ENCODE peak calls at places on chromosomes 12 and 14, in seven cellular contexts. J is HCT116, E is right atrium auricular region, H is ascending aorta, T is cardiac fibroblast, Q is left ventricle myocardium inferior, C is A549. A is an unnamed sample.
A peak's percentile ranks its signal among the peaks of the same experiment; 100 is the strongest.

GRCh38 chr12:42129595-42130204 is 15.0 kb downstream of the GXYLT1 start:
- DNase-seq in J (peak; percentile 61), E (no peak), H (no peak), T (peak; percentile 80), Q (no peak), C (peak; percentile 40), A (peak; percentile 56)

GRCh38 chr14:68291820-68292219 is 472.2 kb downstream of the RAD51B start:
- DNase-seq in J (peak; percentile 37), E (no peak), H (no peak), T (no peak), Q (no peak), C (no peak), A (no peak)

GRCh38 chr12:124411291-124411878 is 116.5 kb downstream of the RFLNA start:
- DNase-seq in J (no peak), E (peak; percentile 92), H (peak; percentile 87), T (peak; percentile 92), Q (no peak), C (no peak), A (no peak)

GRCh38 chr14:99381688-99382060 is 99.0 kb downstream of the SETD3 start:
- DNase-seq in J (no peak), E (no peak), H (no peak), T (no peak), Q (no peak), C (no peak), A (no peak)

GRCh38 chr14:93720981-93721483 is 67.3 kb downstream of the PRIMA1 start:
- DNase-seq in J (no peak), E (no peak), H (peak; percentile 53), T (no peak), Q (no peak), C (no peak), A (no peak)

GRCh38 chr12:29350080-29350479 is 30.9 kb downstream of the ERGIC2 start:
- DNase-seq in J (no peak), E (no peak), H (no peak), T (peak; percentile 70), Q (no peak), C (no peak), A (peak; percentile 1)

GRCh38 chr12:21252070-21252469 is 82.6 kb downstream of the SLCO1A2 start:
- DNase-seq in J (no peak), E (no peak), H (no peak), T (no peak), Q (no peak), C (no peak), A (no peak)

GRCh38 chr12:101940400-101940950 is 63.1 kb downstream of the DRAM1 start:
- DNase-seq in J (no peak), E (no peak), H (no peak), T (no peak), Q (no peak), C (no peak), A (no peak)

GRCh38 chr12:57106021-57106708 is 5.0 kb downstream of the STAT6 start:
- DNase-seq in J (no peak), E (no peak), H (peak; percentile 50), T (no peak), Q (no peak), C (no peak), A (no peak)

GRCh38 chr12:10027311-10028099 is 3.0 kb upstream of the CLEC9A start:
- DNase-seq in J (no peak), E (no peak), H (no peak), T (no peak), Q (no peak), C (no peak), A (peak; percentile 5)

GRCh38 chr14:46691819-46692218 is 40.2 kb upstream of the RPL10L start:
- DNase-seq in J (no peak), E (no peak), H (no peak), T (no peak), Q (no peak), C (no peak), A (no peak)

GRCh38 chr14:104214411-104214810 is 76.0 kb downstream of the KIF26A start:
- DNase-seq in J (no peak), E (no peak), H (no peak), T (no peak), Q (no peak), C (no peak), A (no peak)

GRCh38 chr12:61916856-61917255 is 343.3 kb upstream of the USP15 start:
- DNase-seq in J (no peak), E (no peak), H (no peak), T (no peak), Q (no peak), C (no peak), A (no peak)

GRCh38 chr14:92724516-92725340 is 23.7 kb downstream of the LGMN start:
- DNase-seq in J (no peak), E (peak; percentile 77), H (no peak), T (peak; percentile 45), Q (peak; percentile 45), C (no peak), A (no peak)

GRCh38 chr14:72884386-72884785 is 9.5 kb downstream of the DPF3 start:
- DNase-seq in J (no peak), E (no peak), H (no peak), T (no peak), Q (no peak), C (no peak), A (no peak)

GRCh38 chr12:26369588-26369987 is 174.2 kb downstream of the SSPN start:
- DNase-seq in J (no peak), E (no peak), H (no peak), T (peak; percentile 72), Q (no peak), C (peak; percentile 24), A (peak; percentile 50)

GRCh38 chr12:122473543-122474323 is 27.0 kb downstream of the ZCCHC8 start:
- DNase-seq in J (no peak), E (peak; percentile 54), H (no peak), T (peak; percentile 39), Q (no peak), C (no peak), A (no peak)

GRCh38 chr12:42125372-42125767 is 19.3 kb downstream of the GXYLT1 start:
- DNase-seq in J (no peak), E (no peak), H (no peak), T (no peak), Q (no peak), C (no peak), A (no peak)

GRCh38 chr14:22487401-22487800 is 101.6 kb downstream of the DAD1 start:
- DNase-seq in J (no peak), E (no peak), H (no peak), T (no peak), Q (no peak), C (no peak), A (no peak)

GRCh38 chr12:122079532-122080081 is 1.1 kb downstream of the MLXIP start:
- DNase-seq in J (no peak), E (no peak), H (no peak), T (no peak), Q (no peak), C (no peak), A (no peak)

GRCh38 chr14:41285193-41285748 is 321.4 kb upstream of the LRFN5 start:
- DNase-seq in J (no peak), E (no peak), H (no peak), T (peak; percentile 30), Q (no peak), C (no peak), A (peak; percentile 17)

GRCh38 chr12:130761537-130762318 is 45.6 kb upstream of the RIMBP2 start:
- DNase-seq in J (peak; percentile 29), E (no peak), H (no peak), T (peak; percentile 50), Q (peak; percentile 26), C (peak; percentile 82), A (peak; percentile 2)

GRCh38 chr14:78335531-78335930 is 165.4 kb downstream of the NRXN3 start:
- DNase-seq in J (no peak), E (no peak), H (no peak), T (no peak), Q (no peak), C (no peak), A (no peak)

GRCh38 chr14:52950410-52950897 is 396 bp downstream of the FERMT2 start:
- DNase-seq in J (no peak), E (peak; percentile 77), H (peak; percentile 84), T (peak; percentile 41), Q (peak; percentile 58), C (peak; percentile 48), A (peak; percentile 32)

GRCh38 chr14:99182548-99183115 is 89.4 kb downstream of the BCL11B start:
- DNase-seq in J (no peak), E (no peak), H (no peak), T (no peak), Q (no peak), C (no peak), A (no peak)

GRCh38 chr14:65850429-65851145 is 438.1 kb downstream of the FUT8 start:
- DNase-seq in J (no peak), E (peak; percentile 43), H (peak; percentile 50), T (no peak), Q (no peak), C (no peak), A (no peak)

GRCh38 chr14:69491226-69491625 is 6.7 kb downstream of the PLEKHD1 start:
- DNase-seq in J (no peak), E (no peak), H (no peak), T (no peak), Q (no peak), C (no peak), A (no peak)

GRCh38 chr12:54042970-54043744 is 10.3 kb downstream of the HOXC5 start:
- DNase-seq in J (no peak), E (no peak), H (no peak), T (no peak), Q (no peak), C (no peak), A (no peak)
- H3K4me3 ChIP-seq in J (no peak overlapping the region), E (no peak overlapping the region), H (no peak overlapping the region), T (no peak overlapping the region), Q (no peak overlapping the region), C (no peak overlapping the region), A (no peak overlapping the region)

DNA sequence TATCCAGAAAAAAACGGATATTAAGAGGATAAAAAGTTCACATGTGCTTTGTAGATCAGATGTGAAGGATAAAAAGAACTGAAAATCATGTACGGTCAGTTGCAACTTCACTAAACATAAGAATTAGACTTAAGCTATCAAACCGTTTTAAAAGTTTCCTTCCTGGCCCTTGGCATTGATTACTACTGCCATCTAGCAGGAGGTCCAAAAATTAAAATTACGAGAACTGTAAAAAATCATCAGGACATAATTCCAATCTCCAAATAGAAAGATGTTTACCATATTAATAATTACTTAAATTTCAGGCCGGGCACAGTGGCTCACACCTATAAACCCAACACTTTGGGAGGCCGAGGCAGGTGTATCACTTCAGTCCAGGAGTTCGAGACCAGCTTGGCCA is 7.9 kb downstream of the WDR89 start:
- DNase-seq in J (no peak), E (no peak), H (no peak), T (peak; percentile 24), Q (no peak), C (no peak), A (no peak)
- TF ChIP-seq CTCF in J (peak; percentile 9), E (no peak), H (no peak), T (peak; percentile 5), Q (no peak), C (peak; percentile 6), A (no peak)

GRCh38 chr12:91111366-91112321 is at the start of gene LUM:
- DNase-seq in J (no peak), E (peak; percentile 74), H (no peak), T (peak; percentile 64), Q (peak; percentile 25), C (no peak), A (peak; percentile 93)
- H3K4me3 ChIP-seq in J (no peak within 1 kb of the TSS), E (peak within 1 kb of the TSS; percentile 40), H (peak within 1 kb of the TSS; percentile 21), T (peak within 1 kb of the TSS; percentile 45), Q (peak within 1 kb of the TSS; percentile 53), C (no peak within 1 kb of the TSS), A (peak within 1 kb of the TSS; percentile 60)

DNA sequence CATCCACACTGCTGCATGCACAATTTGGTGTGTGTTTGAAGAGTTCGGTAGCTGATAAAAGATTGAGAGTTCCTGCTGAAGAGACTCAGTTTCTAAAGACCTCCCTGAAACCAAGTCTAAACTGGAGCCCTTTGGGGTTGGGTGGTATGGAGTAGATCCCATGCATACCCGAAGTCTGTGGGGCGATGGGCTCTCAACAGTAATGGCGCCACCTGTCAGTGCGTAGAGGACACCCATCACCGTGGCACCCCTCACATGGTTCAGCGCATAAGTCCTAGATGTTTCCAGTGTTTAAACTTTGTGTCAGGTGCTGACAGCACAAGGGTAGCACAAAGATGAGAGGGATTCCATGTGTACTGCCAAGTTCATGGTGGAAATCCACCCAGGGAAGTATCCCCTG is 85.9 kb downstream of the ESR2 start:
- DNase-seq in J (no peak), E (no peak), H (peak; percentile 19), T (no peak), Q (no peak), C (no peak), A (no peak)
- TF ChIP-seq CTCF in J (no peak), E (no peak), H (no peak), T (no peak), Q (no peak), C (no peak), A (no peak)